ENCODE peak calls at places on chromosome 13, in four cellular contexts. E is GM19239, F is heart right ventricle, H is DMS153. M is an unnamed sample.
A peak's percentile ranks its signal among the peaks of the same experiment; 100 is the strongest.

GRCh38 chr13:89925107-89925506 is 1422.4 kb upstream of the MIR17HG start:
- DNase-seq in E (no peak), F (no peak), H (no peak), M (no peak)

GRCh38 chr13:35599385-35599784 is 122.9 kb upstream of the MAB21L1 start:
- DNase-seq in E (no peak), F (no peak), H (no peak), M (no peak)

GRCh38 chr13:26186995-26187394 is 35.1 kb downstream of the RNF6 start:
- DNase-seq in E (no peak), F (no peak), H (no peak), M (no peak)

GRCh38 chr13:110407021-110407420 is 99.9 kb downstream of the COL4A2 start:
- DNase-seq in E (no peak), F (no peak), H (no peak), M (no peak)

GRCh38 chr13:113907637-113908617 is 44.1 kb upstream of the GAS6 start:
- DNase-seq in E (no peak), F (no peak), H (peak; percentile 4), M (no peak)

GRCh38 chr13:21359855-21360254 is 99.2 kb downstream of the ZDHHC20 start:
- DNase-seq in E (no peak), F (no peak), H (no peak), M (no peak)

GRCh38 chr13:90531744-90532143 is 815.7 kb upstream of the MIR17HG start:
- DNase-seq in E (no peak), F (no peak), H (no peak), M (no peak)

GRCh38 chr13:59982631-59983382 is 180.9 kb downstream of the DIAPH3 start:
- DNase-seq in E (no peak), F (no peak), H (no peak), M (no peak)

GRCh38 chr13:51552027-51552426 is 32.2 kb upstream of the WDFY2 start:
- DNase-seq in E (no peak), F (no peak), H (no peak), M (no peak)

GRCh38 chr13:30681489-30682242 is 53.7 kb upstream of the ALOX5AP start:
- DNase-seq in E (no peak), F (no peak), H (peak; percentile 39), M (no peak)

GRCh38 chr13:50627111-50627510 is 216.4 kb downstream of the DLEU7 start:
- DNase-seq in E (no peak), F (no peak), H (no peak), M (no peak)

GRCh38 chr13:24274452-24274971 is 34.9 kb upstream of the C1QTNF9 start:
- DNase-seq in E (no peak), F (peak; percentile 41), H (no peak), M (peak; percentile 46)

GRCh38 chr13:111382877-111383276 is 62.4 kb downstream of the TEX29 start:
- DNase-seq in E (no peak), F (no peak), H (no peak), M (no peak)

GRCh38 chr13:23599083-23599925 is 29.1 kb downstream of the TNFRSF19 start:
- DNase-seq in E (no peak), F (no peak), H (no peak), M (no peak)

GRCh38 chr13:28636677-28637317 is 22.1 kb upstream of the POMP start:
- DNase-seq in E (no peak), F (peak; percentile 71), H (peak; percentile 44), M (no peak)

GRCh38 chr13:107138468-107138867 is 570.5 kb upstream of the ARGLU1 start:
- DNase-seq in E (no peak), F (no peak), H (no peak), M (no peak)

GRCh38 chr13:79782541-79783216 is 301.7 kb downstream of the NDFIP2 start:
- DNase-seq in E (no peak), F (peak; percentile 77), H (peak; percentile 97), M (no peak)

GRCh38 chr13:79806821-79807220 is 325.9 kb downstream of the NDFIP2 start:
- DNase-seq in E (no peak), F (no peak), H (no peak), M (no peak)

GRCh38 chr13:112102243-112102642 is 35.3 kb downstream of the SOX1 start:
- DNase-seq in E (no peak), F (no peak), H (peak; percentile 8), M (no peak)

GRCh38 chr13:28137556-28137955 is 789 bp upstream of the PAN3 start:
- DNase-seq in E (no peak), F (peak; percentile 10), H (no peak), M (no peak)

GRCh38 chr13:70432276-70432805 is 324.1 kb upstream of the KLHL1 start:
- DNase-seq in E (no peak), F (no peak), H (no peak), M (no peak)

GRCh38 chr13:107296804-107297203 is 728.9 kb upstream of the ARGLU1 start:
- DNase-seq in E (no peak), F (no peak), H (no peak), M (no peak)

GRCh38 chr13:63305641-63306133 is 1890.0 kb upstream of the PCDH20 start:
- DNase-seq in E (no peak), F (no peak), H (no peak), M (no peak)

GRCh38 chr13:93227280-93227905 is 786 bp downstream of the GPC6 start:
- DNase-seq in E (no peak), F (no peak), H (peak; percentile 58), M (no peak)

GRCh38 chr13:49811527-49811908 is 19.0 kb upstream of the KPNA3 start:
- DNase-seq in E (no peak), F (no peak), H (no peak), M (no peak)

GRCh38 chr13:51858433-51859247 is 3.1 kb upstream of the CCDC70 start:
- DNase-seq in E (no peak), F (no peak), H (no peak), M (no peak)

GRCh38 chr13:37747071-37747612 is 122.4 kb downstream of the TRPC4 start:
- DNase-seq in E (no peak), F (no peak), H (peak; percentile 91), M (no peak)

GRCh38 chr13:106163426-106163825 is 372.0 kb downstream of the EFNB2 start:
- DNase-seq in E (no peak), F (no peak), H (no peak), M (no peak)

GRCh38 chr13:22665531-22665930 is 515.2 kb upstream of the SGCG start:
- DNase-seq in E (no peak), F (no peak), H (peak; percentile 87), M (no peak)